ENCODE peak calls at places on chromosomes 7 and 10, in seven cellular contexts. F, B, U, K, J, Q and L are unnamed samples.

GRCh38 chr7:43295429-43295828 is 183.0 kb downstream of the HECW1 start:
- DNase-seq in F (no peak), B (no peak), U (no peak), K (no peak), J (no peak), Q (peak), L (no peak)

GRCh38 chr10:124386186-124387077 is 32.3 kb downstream of the OAT start:
- DNase-seq in F (no peak), B (no peak), U (no peak), K (no peak), J (no peak), Q (peak), L (no peak)

GRCh38 chr7:22194633-22195273 is 162.2 kb downstream of the RAPGEF5 start:
- DNase-seq in F (no peak), B (no peak), U (no peak), K (no peak), J (no peak), Q (no peak), L (no peak)

GRCh38 chr7:48087349-48087748 is 1.7 kb upstream of the UPP1 start:
- DNase-seq in F (no peak), B (no peak), U (no peak), K (no peak), J (no peak), Q (no peak), L (no peak)

GRCh38 chr10:132331259-132331955 is 586 bp upstream of the LRRC27 start:
- DNase-seq in F (no peak), B (no peak), U (no peak), K (no peak), J (no peak), Q (no peak), L (no peak)

GRCh38 chr7:22610258-22610657 is 110.3 kb upstream of the STEAP1B start:
- DNase-seq in F (no peak), B (no peak), U (no peak), K (no peak), J (no peak), Q (no peak), L (no peak)

GRCh38 chr10:44983895-44984278 is 5.3 kb upstream of the DEPP1 start:
- DNase-seq in F (no peak), B (no peak), U (no peak), K (no peak), J (no peak), Q (no peak), L (no peak)

GRCh38 chr7:101159696-101160674 is 5.4 kb downstream of the VGF start:
- DNase-seq in F (no peak), B (no peak), U (no peak), K (no peak), J (no peak), Q (no peak), L (no peak)